ENCODE peak calls at places on chromosomes 13 and 19, in six cellular contexts. Z is IMR-90, B is left ventricle myocardium inferior, A is SK-N-SH, S is HAP-1, G is Panc1. K is an unnamed sample. For H3K27me3 and H3K4me1, the result is how much of the 10 kb centered on the place peaks cover.

GRCh38 chr13:69565334-69565733 is 542.3 kb upstream of the ATXN8OS start:
- DNase-seq in Z (no peak), B (no peak), A (peak), S (peak), G (no peak), K (peak)

GRCh38 chr13:47903836-47904235 is 97.2 kb downstream of the SUCLA2 start:
- DNase-seq in Z (peak), B (no peak), A (no peak), S (no peak), G (no peak), K (peak)

GRCh38 chr19:18223860-18224524 is 2.2 kb downstream of the PDE4C start:
- DNase-seq in Z (no peak), B (peak), A (peak), S (peak), G (peak), K (peak)

GRCh38 chr19:55526216-55527196 is 10.4 kb downstream of the SBK2 start:
- DNase-seq in Z (peak), B (peak), A (peak), S (peak), G (no peak), K (peak)

GRCh38 chr13:70792121-70792520 is 683.9 kb upstream of the KLHL1 start:
- DNase-seq in Z (no peak), B (no peak), A (no peak), S (no peak), G (no peak), K (peak)

GRCh38 chr13:36297600-36298338 is at the start of gene CCDC169:
- DNase-seq in Z (peak), B (peak), A (peak), S (peak), G (no peak), K (peak)

GRCh38 chr13:27978301-27978968 is 9.3 kb upstream of the CDX2 start:
- DNase-seq in Z (no peak), B (no peak), A (no peak), S (no peak), G (no peak), K (no peak)

GRCh38 chr13:76683168-76683567 is 203.0 kb downstream of the KCTD12 start:
- DNase-seq in Z (no peak), B (no peak), A (no peak), S (no peak), G (no peak), K (no peak)

GRCh38 chr19:17889609-17890214 is 18.0 kb downstream of the SLC5A5 start:
- DNase-seq in Z (peak), B (no peak), A (no peak), S (peak), G (no peak), K (peak)

GRCh38 chr13:49681837-49682236 is 9.4 kb downstream of the EBPL start:
- DNase-seq in Z (peak), B (no peak), A (no peak), S (peak), G (no peak), K (peak)

GRCh38 chr19:7292950-7293794 is 1.0 kb downstream of the INSR start:
- DNase-seq in Z (no peak), B (peak), A (peak), S (peak), G (no peak), K (no peak)

GRCh38 chr19:42461700-42462324 is 19.1 kb upstream of the CXCL17 start:
- DNase-seq in Z (no peak), B (no peak), A (no peak), S (no peak), G (no peak), K (no peak)

GRCh38 chr19:13007292-13008045 is 12.2 kb downstream of the NFIX start:
- DNase-seq in Z (no peak), B (peak), A (peak), S (no peak), G (no peak), K (no peak)

GRCh38 chr13:102589291-102589822 is 7.4 kb upstream of the TPP2 start:
- DNase-seq in Z (peak), B (no peak), A (no peak), S (no peak), G (no peak), K (no peak)

GRCh38 chr13:23902975-23903905 is 5.9 kb upstream of the C1QTNF9B start:
- DNase-seq in Z (no peak), B (no peak), A (peak), S (no peak), G (no peak), K (no peak)

GRCh38 chr19:3855321-3855720 is 13.5 kb downstream of the ZFR2 start:
- DNase-seq in Z (no peak), B (no peak), A (no peak), S (no peak), G (peak), K (peak)

GRCh38 chr13:98495627-98496238 is 81.2 kb downstream of the STK24 start:
- DNase-seq in Z (no peak), B (no peak), A (peak), S (no peak), G (no peak), K (no peak)

GRCh38 chr19:34943861-34944573 is 17.3 kb downstream of the ZNF30 start:
- DNase-seq in Z (no peak), B (no peak), A (no peak), S (no peak), G (no peak), K (no peak)

GRCh38 chr13:22061371-22061805 is 390.5 kb downstream of the FGF9 start:
- DNase-seq in Z (no peak), B (no peak), A (no peak), S (no peak), G (no peak), K (no peak)

GRCh38 chr19:7492142-7493055 is 3.6 kb upstream of the PEX11G start:
- DNase-seq in Z (no peak), B (no peak), A (no peak), S (no peak), G (no peak), K (no peak)

GRCh38 chr13:34300559-34300958 is 482.6 kb downstream of the RFC3 start:
- DNase-seq in Z (no peak), B (no peak), A (no peak), S (no peak), G (no peak), K (no peak)

GRCh38 chr19:20165971-20166592 is 932 bp upstream of the ZNF486 start:
- DNase-seq in Z (no peak), B (no peak), A (no peak), S (no peak), G (no peak), K (no peak)

GRCh38 chr19:48858984-48859710 is 9.3 kb downstream of the PLEKHA4 start:
- DNase-seq in Z (no peak), B (peak), A (no peak), S (peak), G (no peak), K (no peak)

GRCh38 chr13:43221611-43222010 is 198.2 kb downstream of the DNAJC15 start:
- DNase-seq in Z (no peak), B (no peak), A (no peak), S (no peak), G (no peak), K (no peak)

GRCh38 chr13:85508683-85509329 is 290.4 kb downstream of the SLITRK6 start:
- DNase-seq in Z (no peak), B (no peak), A (no peak), S (no peak), G (no peak), K (no peak)

GRCh38 chr13:41762796-41763195 is 198.1 kb downstream of the VWA8 start:
- DNase-seq in Z (no peak), B (no peak), A (no peak), S (no peak), G (no peak), K (no peak)

GRCh38 chr19:54137913-54138776 is 583 bp downstream of the CNOT3 start:
- DNase-seq in Z (no peak), B (no peak), A (peak), S (peak), G (no peak), K (no peak)

DNA sequence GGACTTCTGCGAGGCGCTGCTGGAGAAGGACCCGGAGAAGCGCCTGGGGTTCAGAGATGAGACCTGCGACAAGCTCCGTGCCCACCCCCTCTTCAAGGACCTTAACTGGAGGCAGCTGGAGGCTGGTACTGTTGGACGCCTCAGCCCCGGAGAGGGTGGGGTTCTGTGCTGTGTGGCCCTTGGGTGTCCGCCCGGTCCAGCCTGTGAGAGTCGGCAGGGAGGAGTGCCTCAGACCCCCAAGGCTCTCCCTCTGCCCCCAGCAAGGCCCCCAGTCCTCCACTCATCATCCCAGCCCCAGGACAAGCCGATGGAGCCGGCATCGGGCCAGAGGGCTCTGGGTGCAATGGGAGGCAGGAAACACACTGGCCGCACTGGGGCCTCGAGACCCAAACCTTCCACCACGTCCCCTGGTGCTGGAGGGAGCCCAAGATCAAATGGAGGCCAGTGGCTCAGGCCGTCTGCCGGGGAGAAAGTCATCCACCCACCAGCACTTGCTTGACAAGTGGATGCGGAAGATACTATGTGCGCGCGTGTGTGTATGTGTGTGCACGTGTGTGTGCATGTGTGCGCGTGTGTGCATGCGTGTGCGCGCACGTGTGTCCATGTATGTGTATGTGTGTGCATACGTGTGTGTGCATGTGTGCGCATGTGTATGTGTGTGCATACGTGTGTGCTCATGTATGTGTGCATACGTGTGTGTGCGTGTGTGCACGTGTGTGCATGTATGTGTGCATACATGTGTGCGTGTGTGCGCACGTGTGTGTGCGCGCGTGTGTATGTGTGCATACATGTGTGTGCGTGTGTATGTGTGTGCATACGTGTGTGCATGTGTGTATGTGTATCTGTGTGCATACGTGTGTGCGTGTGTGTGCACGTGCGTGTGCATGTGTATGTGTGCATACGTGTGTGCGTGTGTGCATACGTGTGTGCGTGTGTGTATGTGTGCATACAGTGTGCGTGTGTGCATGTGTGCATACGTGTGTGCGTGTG is 25.8 kb upstream of the TMEM255B start:
- DNase-seq in Z (no peak), B (no peak), A (no peak), S (no peak), G (no peak), K (no peak)
- H3K27me3 ChIP-seq in Z (under half), B (under half), A (under half), S (under half), G (under half), K (under half)

GRCh38 chr19:10227215-10227971 is 3.7 kb downstream of the S1PR2 start:
- DNase-seq in Z (no peak), B (peak), A (peak), S (peak), G (no peak), K (no peak)
- H3K4me1 ChIP-seq in Z (under half), B (half or more), A (under half), S (under half), G (under half), K (under half)

GRCh38 chr13:25085125-25085742 is 10.7 kb upstream of the PABPC3 start:
- DNase-seq in Z (peak), B (no peak), A (peak), S (peak), G (peak), K (peak)
- H3K27me3 ChIP-seq in Z (under half), B (under half), A (under half), S (under half), G (under half), K (under half)

DNA sequence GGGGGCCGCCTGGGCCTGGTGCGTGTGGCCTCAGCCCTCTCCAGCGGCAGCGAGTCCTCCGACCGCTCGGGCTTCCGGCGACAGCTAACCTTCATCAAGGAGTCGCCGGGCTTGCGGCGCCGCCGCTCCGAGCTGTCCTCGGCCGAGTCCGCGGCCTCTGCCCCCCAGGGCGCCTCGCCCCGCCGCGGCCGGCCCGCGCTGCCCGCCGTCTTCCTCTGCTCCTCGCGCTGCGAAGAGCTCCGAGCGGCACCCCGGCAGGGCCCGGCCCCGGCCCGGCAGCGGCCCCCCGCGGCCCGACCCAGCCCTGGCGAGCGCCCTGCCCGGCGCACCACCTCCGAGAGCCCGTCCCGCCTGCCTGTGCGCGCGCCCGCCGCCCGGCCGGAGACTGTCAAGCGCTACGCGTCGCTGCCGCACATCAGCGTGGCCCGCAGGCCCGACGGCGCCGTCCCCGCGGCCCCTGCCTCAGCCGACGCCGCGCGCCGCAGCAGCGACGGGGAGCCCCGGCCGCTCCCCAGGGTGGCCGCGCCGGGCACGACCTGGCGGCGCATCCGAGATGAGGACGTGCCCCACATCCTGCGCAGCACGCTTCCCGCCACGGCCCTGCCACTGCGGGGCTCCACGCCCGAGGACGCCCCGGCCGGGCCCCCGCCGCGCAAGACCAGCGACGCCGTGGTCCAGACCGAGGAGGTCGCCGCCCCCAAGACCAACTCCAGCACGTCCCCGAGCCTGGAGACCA is 9.6 kb downstream of the C19orf25 start:
- DNase-seq in Z (no peak), B (no peak), A (no peak), S (peak), G (no peak), K (peak)
- H3K4me1 ChIP-seq in Z (under half), B (half or more), A (under half), S (under half), G (under half), K (under half)

GRCh38 chr13:99834246-99834645 is 137.3 kb downstream of the ZIC5 start:
- DNase-seq in Z (no peak), B (no peak), A (no peak), S (no peak), G (no peak), K (peak)
- H3K27me3 ChIP-seq in Z (under half), B (under half), A (under half), S (under half), G (under half), K (under half)

GRCh38 chr19:50432658-50433057 is at the start of gene MYBPC2:
- DNase-seq in Z (no peak), B (no peak), A (no peak), S (no peak), G (no peak), K (no peak)

GRCh38 chr19:50432221-50432626 is 468 bp upstream of the MYBPC2 start:
- DNase-seq in Z (no peak), B (no peak), A (no peak), S (peak), G (no peak), K (no peak)

GRCh38 chr19:50428768-50429463 is 3.8 kb upstream of the MYBPC2 start:
- DNase-seq in Z (no peak), B (no peak), A (no peak), S (no peak), G (no peak), K (no peak)

GRCh38 chr19:50431343-50432220 is 1.1 kb upstream of the MYBPC2 start:
- DNase-seq in Z (peak), B (peak), A (peak), S (peak), G (no peak), K (peak)

GRCh38 chr19:50430888-50431342 is 1.8 kb upstream of the MYBPC2 start:
- DNase-seq in Z (no peak), B (no peak), A (no peak), S (no peak), G (no peak), K (no peak)
- H3K4me1 ChIP-seq in Z (under half), B (under half), A (under half), S (under half), G (under half), K (under half)

K was measured in PC-3.